ENCODE peak calls at places on chromosomes 4 and X, in ten cellular contexts. One of them, this sample, is unnamed.
A peak's percentile ranks its signal among the peaks of the same experiment; 100 is the strongest.

GRCh38 chrX:40462797-40463196 is 118.0 kb upstream of the ATP6AP2 start:
- DNase-seq in T-helper 2 cell: no peak
- DNase-seq in colonic mucosa: no peak
- DNase-seq in NCI-H748 treated with DMSO at 0.1 percent for 48 hours: no peak
- DNase-seq in activated T-helper 1 cell treated with anti-CD3 and anti-CD28 coated beads, Interleukin-12 subunit alpha, Interleukin-12 subunit beta, Interleukin-2, Interleukin-4 antibody, amounts not matched to agents 30 ng/mL and 10 ng/mL and 1 ng/mL, durations not matched to agents 14 hours and 24 hours and 36 hours: no peak
- DNase-seq in occipital lobe: no peak
- DNase-seq in AG08395: no peak
- DNase-seq in HS-5: no peak
- DNase-seq in Right ventricle myocardium superior: no peak
- DNase-seq in stimulated activated CD4-positive, alpha-beta T cell treated with anti-CD3 and anti-CD28 coated beads, TNF-alpha, amount 100 ng/mL, for 48 hours: no peak
- DNase-seq in this sample: no peak

GRCh38 chrX:101658661-101659477 is 781 bp downstream of the ARMCX2 start:
- DNase-seq in T-helper 2 cell: peak; percentile 47
- DNase-seq in colonic mucosa: peak; percentile 83
- DNase-seq in NCI-H748 treated with DMSO at 0.1 percent for 48 hours: peak; percentile 32
- DNase-seq in activated T-helper 1 cell treated with anti-CD3 and anti-CD28 coated beads, Interleukin-12 subunit alpha, Interleukin-12 subunit beta, Interleukin-2, Interleukin-4 antibody, amounts not matched to agents 30 ng/mL and 10 ng/mL and 1 ng/mL, durations not matched to agents 14 hours and 24 hours and 36 hours: peak; percentile 25
- DNase-seq in occipital lobe: peak; percentile 17
- DNase-seq in AG08395: peak; percentile 79
- DNase-seq in HS-5: no peak
- DNase-seq in Right ventricle myocardium superior: peak; percentile 83
- DNase-seq in stimulated activated CD4-positive, alpha-beta T cell treated with anti-CD3 and anti-CD28 coated beads, TNF-alpha, amount 100 ng/mL, for 48 hours: peak; percentile 34
- DNase-seq in this sample: no peak

GRCh38 chr4:176001171-176002006 is 64.3 kb upstream of the WDR17 start:
- DNase-seq in T-helper 2 cell: no peak
- DNase-seq in colonic mucosa: peak; percentile 20
- DNase-seq in NCI-H748 treated with DMSO at 0.1 percent for 48 hours: peak; percentile 56
- DNase-seq in activated T-helper 1 cell treated with anti-CD3 and anti-CD28 coated beads, Interleukin-12 subunit alpha, Interleukin-12 subunit beta, Interleukin-2, Interleukin-4 antibody, amounts not matched to agents 30 ng/mL and 10 ng/mL and 1 ng/mL, durations not matched to agents 14 hours and 24 hours and 36 hours: no peak
- DNase-seq in occipital lobe: peak; percentile 54
- DNase-seq in AG08395: peak; percentile 3
- DNase-seq in HS-5: no peak
- DNase-seq in Right ventricle myocardium superior: peak; percentile 47
- DNase-seq in stimulated activated CD4-positive, alpha-beta T cell treated with anti-CD3 and anti-CD28 coated beads, TNF-alpha, amount 100 ng/mL, for 48 hours: no peak
- DNase-seq in this sample: no peak

GRCh38 chrX:40343319-40343718 is 237.5 kb upstream of the ATP6AP2 start:
- DNase-seq in T-helper 2 cell: no peak
- DNase-seq in colonic mucosa: no peak
- DNase-seq in NCI-H748 treated with DMSO at 0.1 percent for 48 hours: no peak
- DNase-seq in activated T-helper 1 cell treated with anti-CD3 and anti-CD28 coated beads, Interleukin-12 subunit alpha, Interleukin-12 subunit beta, Interleukin-2, Interleukin-4 antibody, amounts not matched to agents 30 ng/mL and 10 ng/mL and 1 ng/mL, durations not matched to agents 14 hours and 24 hours and 36 hours: no peak
- DNase-seq in occipital lobe: no peak
- DNase-seq in AG08395: no peak
- DNase-seq in HS-5: no peak
- DNase-seq in Right ventricle myocardium superior: no peak
- DNase-seq in stimulated activated CD4-positive, alpha-beta T cell treated with anti-CD3 and anti-CD28 coated beads, TNF-alpha, amount 100 ng/mL, for 48 hours: no peak
- DNase-seq in this sample: no peak

GRCh38 chr4:5412296-5412695 is 296.1 kb downstream of the EVC2 start:
- DNase-seq in T-helper 2 cell: no peak
- DNase-seq in colonic mucosa: no peak
- DNase-seq in NCI-H748 treated with DMSO at 0.1 percent for 48 hours: no peak
- DNase-seq in activated T-helper 1 cell treated with anti-CD3 and anti-CD28 coated beads, Interleukin-12 subunit alpha, Interleukin-12 subunit beta, Interleukin-2, Interleukin-4 antibody, amounts not matched to agents 30 ng/mL and 10 ng/mL and 1 ng/mL, durations not matched to agents 14 hours and 24 hours and 36 hours: no peak
- DNase-seq in occipital lobe: no peak
- DNase-seq in AG08395: no peak
- DNase-seq in HS-5: no peak
- DNase-seq in Right ventricle myocardium superior: no peak
- DNase-seq in stimulated activated CD4-positive, alpha-beta T cell treated with anti-CD3 and anti-CD28 coated beads, TNF-alpha, amount 100 ng/mL, for 48 hours: no peak
- DNase-seq in this sample: no peak

GRCh38 chr4:153651961-153652784 is 31.9 kb upstream of the TLR2 start:
- DNase-seq in T-helper 2 cell: no peak
- DNase-seq in colonic mucosa: no peak
- DNase-seq in NCI-H748 treated with DMSO at 0.1 percent for 48 hours: no peak
- DNase-seq in activated T-helper 1 cell treated with anti-CD3 and anti-CD28 coated beads, Interleukin-12 subunit alpha, Interleukin-12 subunit beta, Interleukin-2, Interleukin-4 antibody, amounts not matched to agents 30 ng/mL and 10 ng/mL and 1 ng/mL, durations not matched to agents 14 hours and 24 hours and 36 hours: no peak
- DNase-seq in occipital lobe: no peak
- DNase-seq in AG08395: no peak
- DNase-seq in HS-5: no peak
- DNase-seq in Right ventricle myocardium superior: peak; percentile 54
- DNase-seq in stimulated activated CD4-positive, alpha-beta T cell treated with anti-CD3 and anti-CD28 coated beads, TNF-alpha, amount 100 ng/mL, for 48 hours: no peak
- DNase-seq in this sample: no peak

GRCh38 chr4:38255572-38255971 is 295.4 kb downstream of the PTTG2 start:
- DNase-seq in T-helper 2 cell: no peak
- DNase-seq in colonic mucosa: no peak
- DNase-seq in NCI-H748 treated with DMSO at 0.1 percent for 48 hours: no peak
- DNase-seq in activated T-helper 1 cell treated with anti-CD3 and anti-CD28 coated beads, Interleukin-12 subunit alpha, Interleukin-12 subunit beta, Interleukin-2, Interleukin-4 antibody, amounts not matched to agents 30 ng/mL and 10 ng/mL and 1 ng/mL, durations not matched to agents 14 hours and 24 hours and 36 hours: no peak
- DNase-seq in occipital lobe: no peak
- DNase-seq in AG08395: no peak
- DNase-seq in HS-5: no peak
- DNase-seq in Right ventricle myocardium superior: no peak
- DNase-seq in stimulated activated CD4-positive, alpha-beta T cell treated with anti-CD3 and anti-CD28 coated beads, TNF-alpha, amount 100 ng/mL, for 48 hours: no peak
- DNase-seq in this sample: no peak

GRCh38 chr4:155569960-155570515 is 96.6 kb upstream of the GUCY1A1 start:
- DNase-seq in T-helper 2 cell: no peak
- DNase-seq in colonic mucosa: no peak
- DNase-seq in NCI-H748 treated with DMSO at 0.1 percent for 48 hours: no peak
- DNase-seq in activated T-helper 1 cell treated with anti-CD3 and anti-CD28 coated beads, Interleukin-12 subunit alpha, Interleukin-12 subunit beta, Interleukin-2, Interleukin-4 antibody, amounts not matched to agents 30 ng/mL and 10 ng/mL and 1 ng/mL, durations not matched to agents 14 hours and 24 hours and 36 hours: no peak
- DNase-seq in occipital lobe: no peak
- DNase-seq in AG08395: peak; percentile 85
- DNase-seq in HS-5: no peak
- DNase-seq in Right ventricle myocardium superior: no peak
- DNase-seq in stimulated activated CD4-positive, alpha-beta T cell treated with anti-CD3 and anti-CD28 coated beads, TNF-alpha, amount 100 ng/mL, for 48 hours: no peak
- DNase-seq in this sample: peak; percentile 46

GRCh38 chr4:6222761-6223292 is 22.5 kb upstream of the JAKMIP1 start:
- DNase-seq in T-helper 2 cell: no peak
- DNase-seq in colonic mucosa: no peak
- DNase-seq in NCI-H748 treated with DMSO at 0.1 percent for 48 hours: no peak
- DNase-seq in activated T-helper 1 cell treated with anti-CD3 and anti-CD28 coated beads, Interleukin-12 subunit alpha, Interleukin-12 subunit beta, Interleukin-2, Interleukin-4 antibody, amounts not matched to agents 30 ng/mL and 10 ng/mL and 1 ng/mL, durations not matched to agents 14 hours and 24 hours and 36 hours: no peak
- DNase-seq in occipital lobe: no peak
- DNase-seq in AG08395: no peak
- DNase-seq in HS-5: no peak
- DNase-seq in Right ventricle myocardium superior: no peak
- DNase-seq in stimulated activated CD4-positive, alpha-beta T cell treated with anti-CD3 and anti-CD28 coated beads, TNF-alpha, amount 100 ng/mL, for 48 hours: no peak
- DNase-seq in this sample: no peak

GRCh38 chrX:30690330-30690729 is 37.1 kb downstream of the GK start:
- DNase-seq in T-helper 2 cell: no peak
- DNase-seq in colonic mucosa: no peak
- DNase-seq in NCI-H748 treated with DMSO at 0.1 percent for 48 hours: peak; percentile 10
- DNase-seq in activated T-helper 1 cell treated with anti-CD3 and anti-CD28 coated beads, Interleukin-12 subunit alpha, Interleukin-12 subunit beta, Interleukin-2, Interleukin-4 antibody, amounts not matched to agents 30 ng/mL and 10 ng/mL and 1 ng/mL, durations not matched to agents 14 hours and 24 hours and 36 hours: no peak
- DNase-seq in occipital lobe: no peak
- DNase-seq in AG08395: no peak
- DNase-seq in HS-5: no peak
- DNase-seq in Right ventricle myocardium superior: no peak
- DNase-seq in stimulated activated CD4-positive, alpha-beta T cell treated with anti-CD3 and anti-CD28 coated beads, TNF-alpha, amount 100 ng/mL, for 48 hours: no peak
- DNase-seq in this sample: no peak

GRCh38 chr4:66911898-66912297 is 633.4 kb downstream of the CENPC start:
- DNase-seq in T-helper 2 cell: no peak
- DNase-seq in colonic mucosa: no peak
- DNase-seq in NCI-H748 treated with DMSO at 0.1 percent for 48 hours: no peak
- DNase-seq in activated T-helper 1 cell treated with anti-CD3 and anti-CD28 coated beads, Interleukin-12 subunit alpha, Interleukin-12 subunit beta, Interleukin-2, Interleukin-4 antibody, amounts not matched to agents 30 ng/mL and 10 ng/mL and 1 ng/mL, durations not matched to agents 14 hours and 24 hours and 36 hours: no peak
- DNase-seq in occipital lobe: no peak
- DNase-seq in AG08395: no peak
- DNase-seq in HS-5: peak; percentile 64
- DNase-seq in Right ventricle myocardium superior: no peak
- DNase-seq in stimulated activated CD4-positive, alpha-beta T cell treated with anti-CD3 and anti-CD28 coated beads, TNF-alpha, amount 100 ng/mL, for 48 hours: no peak
- DNase-seq in this sample: no peak

GRCh38 chr4:4776335-4776734 is 83.1 kb upstream of the MSX1 start:
- DNase-seq in T-helper 2 cell: no peak
- DNase-seq in colonic mucosa: no peak
- DNase-seq in NCI-H748 treated with DMSO at 0.1 percent for 48 hours: no peak
- DNase-seq in activated T-helper 1 cell treated with anti-CD3 and anti-CD28 coated beads, Interleukin-12 subunit alpha, Interleukin-12 subunit beta, Interleukin-2, Interleukin-4 antibody, amounts not matched to agents 30 ng/mL and 10 ng/mL and 1 ng/mL, durations not matched to agents 14 hours and 24 hours and 36 hours: no peak
- DNase-seq in occipital lobe: no peak
- DNase-seq in AG08395: no peak
- DNase-seq in HS-5: no peak
- DNase-seq in Right ventricle myocardium superior: no peak
- DNase-seq in stimulated activated CD4-positive, alpha-beta T cell treated with anti-CD3 and anti-CD28 coated beads, TNF-alpha, amount 100 ng/mL, for 48 hours: no peak
- DNase-seq in this sample: no peak

GRCh38 chr4:143586080-143586479 is 72.6 kb downstream of the SMARCA5 start:
- DNase-seq in T-helper 2 cell: no peak
- DNase-seq in colonic mucosa: no peak
- DNase-seq in NCI-H748 treated with DMSO at 0.1 percent for 48 hours: no peak
- DNase-seq in activated T-helper 1 cell treated with anti-CD3 and anti-CD28 coated beads, Interleukin-12 subunit alpha, Interleukin-12 subunit beta, Interleukin-2, Interleukin-4 antibody, amounts not matched to agents 30 ng/mL and 10 ng/mL and 1 ng/mL, durations not matched to agents 14 hours and 24 hours and 36 hours: no peak
- DNase-seq in occipital lobe: no peak
- DNase-seq in AG08395: peak; percentile 24
- DNase-seq in HS-5: peak; percentile 16
- DNase-seq in Right ventricle myocardium superior: no peak
- DNase-seq in stimulated activated CD4-positive, alpha-beta T cell treated with anti-CD3 and anti-CD28 coated beads, TNF-alpha, amount 100 ng/mL, for 48 hours: no peak
- DNase-seq in this sample: peak; percentile 47

This sample was measured in HFFc6.